ENCODE peak calls at places on chromosomes 12 and 14, in six cellular contexts. L is lower leg skin, H is fibroblast of mammary gland, N is cardiac muscle cell, D is heart right ventricle, P is left ventricle myocardium inferior. S is an unnamed sample.

GRCh38 chr12:89695100-89695499 is 13.5 kb downstream of the ATP2B1 start:
- DNase-seq in L (no peak), H (peak), N (peak), D (peak), P (no peak), S (no peak)

GRCh38 chr12:9361879-9362326 is 153.7 kb upstream of the PZP start:
- DNase-seq in L (no peak), H (no peak), N (no peak), D (no peak), P (no peak), S (no peak)

GRCh38 chr14:65168840-65169239 is 66.5 kb upstream of the MAX start:
- DNase-seq in L (no peak), H (peak), N (peak), D (no peak), P (no peak), S (no peak)

GRCh38 chr12:77130193-77130592 is 64.8 kb upstream of the E2F7 start:
- DNase-seq in L (no peak), H (peak), N (no peak), D (no peak), P (no peak), S (no peak)

GRCh38 chr14:64942531-64943111 is at the start of gene GPX2:
- DNase-seq in L (peak), H (no peak), N (no peak), D (no peak), P (no peak), S (peak)

GRCh38 chr14:23114669-23115491 is 4.2 kb downstream of the CEBPE start:
- DNase-seq in L (no peak), H (peak), N (peak), D (no peak), P (no peak), S (no peak)

GRCh38 chr14:73591690-73592448 is at the start of gene ACOT4:
- DNase-seq in L (no peak), H (no peak), N (peak), D (no peak), P (peak), S (peak)

GRCh38 chr12:131229426-131230339 is 276.0 kb downstream of the ADGRD1 start:
- DNase-seq in L (no peak), H (no peak), N (no peak), D (peak), P (peak), S (no peak)

GRCh38 chr12:57049890-57050289 is at the start of gene MYO1A:
- DNase-seq in L (no peak), H (no peak), N (peak), D (no peak), P (no peak), S (no peak)

GRCh38 chr12:122197612-122197966 is 5.9 kb upstream of the B3GNT4 start:
- DNase-seq in L (no peak), H (no peak), N (no peak), D (no peak), P (no peak), S (no peak)

GRCh38 chr12:77645966-77646598 is 184.6 kb upstream of the NAV3 start:
- DNase-seq in L (no peak), H (no peak), N (no peak), D (no peak), P (no peak), S (no peak)

GRCh38 chr14:21768116-21768874 is 94.7 kb upstream of the OR4E1 start:
- DNase-seq in L (no peak), H (peak), N (peak), D (no peak), P (no peak), S (no peak)

GRCh38 chr12:98595152-98595988 is 1.9 kb downstream of the SLC25A3 start:
- DNase-seq in L (no peak), H (peak), N (peak), D (no peak), P (no peak), S (no peak)

GRCh38 chr12:113722747-113723146 is 243.4 kb downstream of the RBM19 start:
- DNase-seq in L (no peak), H (no peak), N (no peak), D (no peak), P (no peak), S (no peak)

GRCh38 chr12:93763746-93764147 is 86.6 kb downstream of the CRADD start:
- DNase-seq in L (no peak), H (no peak), N (no peak), D (no peak), P (no peak), S (no peak)

GRCh38 chr12:22578328-22578727 is 34.0 kb upstream of the C2CD5 start:
- DNase-seq in L (no peak), H (no peak), N (no peak), D (no peak), P (no peak), S (no peak)

GRCh38 chr12:8050600-8051250 is 15.4 kb downstream of the C3AR1 start:
- DNase-seq in L (no peak), H (no peak), N (no peak), D (no peak), P (no peak), S (no peak)

GRCh38 chr12:12081836-12082497 is 11.2 kb downstream of the BCL2L14 start:
- DNase-seq in L (no peak), H (peak), N (peak), D (peak), P (no peak), S (no peak)

GRCh38 chr12:56873382-56873781 is 60.8 kb downstream of the SDR9C7 start:
- DNase-seq in L (no peak), H (no peak), N (no peak), D (no peak), P (no peak), S (no peak)

GRCh38 chr12:122646568-122647220 is 56.5 kb downstream of the HCAR2 start:
- DNase-seq in L (peak), H (peak), N (peak), D (no peak), P (no peak), S (no peak)

GRCh38 chr14:90721619-90722305 is 94.5 kb downstream of the TTC7B start:
- DNase-seq in L (no peak), H (peak), N (no peak), D (no peak), P (no peak), S (no peak)

GRCh38 chr12:85441740-85442139 is 161.7 kb downstream of the ALX1 start:
- DNase-seq in L (no peak), H (peak), N (peak), D (no peak), P (no peak), S (no peak)

GRCh38 chr12:75751769-75752471 is 240.5 kb upstream of the KRR1 start:
- DNase-seq in L (no peak), H (peak), N (no peak), D (no peak), P (no peak), S (no peak)

GRCh38 chr12:58633479-58633878 is 286.8 kb downstream of the LRIG3 start:
- DNase-seq in L (no peak), H (no peak), N (peak), D (no peak), P (no peak), S (no peak)

GRCh38 chr14:34496679-34497513 is 34.9 kb upstream of the SPTSSA start:
- DNase-seq in L (peak), H (peak), N (peak), D (peak), P (peak), S (no peak)

GRCh38 chr14:34498684-34499412 is 36.8 kb upstream of the SPTSSA start:
- DNase-seq in L (no peak), H (peak), N (peak), D (no peak), P (no peak), S (no peak)

GRCh38 chr14:34501004-34501580 is 38.4 kb downstream of the EAPP start:
- DNase-seq in L (no peak), H (no peak), N (no peak), D (no peak), P (no peak), S (no peak)

GRCh38 chr14:34501997-34502396 is 37.5 kb downstream of the EAPP start:
- DNase-seq in L (no peak), H (peak), N (peak), D (no peak), P (no peak), S (no peak)

GRCh38 chr14:34496007-34496678 is 34.1 kb upstream of the SPTSSA start:
- DNase-seq in L (peak), H (no peak), N (peak), D (peak), P (peak), S (no peak)
- H3K4me3 ChIP-seq in L (no peak), H (no peak), N (no peak), D (no peak), P (no peak), S (no peak)

DNA sequence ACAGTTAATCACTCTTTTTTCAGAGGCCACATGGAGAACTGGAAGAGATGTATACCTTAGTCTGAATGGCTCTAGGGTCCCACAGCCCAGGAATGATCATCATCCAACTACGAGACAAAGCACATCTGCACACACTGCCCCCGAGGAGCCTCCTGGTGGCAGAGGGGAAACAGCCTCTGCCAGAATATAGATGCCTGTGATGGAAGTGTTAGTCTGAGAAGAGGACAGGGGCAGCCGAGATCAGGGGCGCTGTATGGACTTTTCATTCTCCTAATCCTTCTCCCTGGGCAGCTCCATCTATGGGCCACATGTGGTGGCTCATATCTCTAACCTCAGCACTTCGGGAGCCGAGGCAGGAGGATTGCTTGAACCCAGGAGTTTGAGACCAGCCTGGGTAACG is 82.8 kb upstream of the CAPRIN2 start:
- DNase-seq in L (no peak), H (no peak), N (no peak), D (no peak), P (no peak), S (no peak)
- TF ChIP-seq CTCF in L (no peak), H (no peak), N (no peak), D (no peak), P (no peak), S (no peak)

GRCh38 chr12:51222461-51222860 is 4.6 kb upstream of the POU6F1 start:
- DNase-seq in L (no peak), H (no peak), N (peak), D (no peak), P (no peak), S (peak)
- H3K4me3 ChIP-seq in L (no peak), H (no peak), N (no peak), D (no peak), P (no peak), S (no peak)

GRCh38 chr12:42420385-42420784 is 94.4 kb downstream of the PPHLN1 start:
- DNase-seq in L (no peak), H (no peak), N (no peak), D (no peak), P (no peak), S (no peak)
- TF ChIP-seq CTCF in L (no peak), H (no peak), N (no peak), D (no peak), P (no peak), S (no peak)

GRCh38 chr14:54652890-54653201 is 85.9 kb downstream of the SAMD4A start:
- DNase-seq in L (no peak), H (no peak), N (no peak), D (no peak), P (no peak), S (no peak)
- H3K4me3 ChIP-seq in L (no peak), H (peak), N (no peak), D (peak), P (peak), S (peak)

GRCh38 chr14:93861846-93862641 is 65.1 kb upstream of the FAM181A start:
- DNase-seq in L (no peak), H (no peak), N (no peak), D (no peak), P (no peak), S (no peak)

GRCh38 chr14:93859957-93860356 is 67.2 kb upstream of the FAM181A start:
- DNase-seq in L (no peak), H (peak), N (no peak), D (no peak), P (no peak), S (no peak)

GRCh38 chr14:93857081-93857480 is 68.8 kb upstream of the PRIMA1 start:
- DNase-seq in L (no peak), H (no peak), N (no peak), D (no peak), P (no peak), S (no peak)

GRCh38 chr14:93858896-93859295 is 68.2 kb upstream of the FAM181A start:
- DNase-seq in L (no peak), H (no peak), N (no peak), D (no peak), P (no peak), S (no peak)

GRCh38 chr14:93857500-93857899 is 69.2 kb upstream of the PRIMA1 start:
- DNase-seq in L (no peak), H (no peak), N (no peak), D (no peak), P (no peak), S (no peak)
- TF ChIP-seq CTCF in L (no peak), H (no peak), N (no peak), D (no peak), P (no peak), S (no peak)

GRCh38 chr12:116640320-116640719 is 81.1 kb downstream of the MAP1LC3B2 start:
- DNase-seq in L (no peak), H (no peak), N (no peak), D (no peak), P (no peak), S (no peak)
- H3K4me3 ChIP-seq in L (no peak), H (no peak), N (no peak), D (no peak), P (no peak), S (no peak)

S was measured in pancreas.